ENCODE peak calls at places on chromosomes 4 and X, in five cellular contexts. One of them, this sample, is unnamed.

GRCh38 chr4:153218961-153219360 is 14.7 kb downstream of the TRIM2 start:
- DNase-seq in H1: no peak
- DNase-seq in breast epithelium: no peak
- DNase-seq in A549: no peak
- DNase-seq in uterus: no peak
- DNase-seq in this sample: no peak

GRCh38 chr4:141158219-141158618 is 24.9 kb upstream of the RNF150 start:
- DNase-seq in H1: no peak
- DNase-seq in breast epithelium: no peak
- DNase-seq in A549: peak
- DNase-seq in uterus: no peak
- DNase-seq in this sample: no peak

GRCh38 chrX:84168095-84168494 is 19.9 kb downstream of the RPS6KA6 start:
- DNase-seq in H1: no peak
- DNase-seq in breast epithelium: no peak
- DNase-seq in A549: peak
- DNase-seq in uterus: no peak
- DNase-seq in this sample: no peak

GRCh38 chr4:115219315-115219840 is 106.0 kb upstream of the NDST4 start:
- DNase-seq in H1: no peak
- DNase-seq in breast epithelium: no peak
- DNase-seq in A549: no peak
- DNase-seq in uterus: no peak
- DNase-seq in this sample: no peak

GRCh38 chr4:108172231-108172779 is 3.6 kb upstream of the LEF1 start:
- DNase-seq in H1: peak
- DNase-seq in breast epithelium: no peak
- DNase-seq in A549: no peak
- DNase-seq in uterus: no peak
- DNase-seq in this sample: no peak

GRCh38 chrX:103503163-103503852 is 16.0 kb downstream of the RAB40A start:
- DNase-seq in H1: no peak
- DNase-seq in breast epithelium: no peak
- DNase-seq in A549: no peak
- DNase-seq in uterus: no peak
- DNase-seq in this sample: no peak

GRCh38 chr4:181701911-181702310 is 541.3 kb upstream of the TENM3 start:
- DNase-seq in H1: no peak
- DNase-seq in breast epithelium: no peak
- DNase-seq in A549: no peak
- DNase-seq in uterus: no peak
- DNase-seq in this sample: no peak

GRCh38 chr4:142544014-142544413 is 302.1 kb downstream of the INPP4B start:
- DNase-seq in H1: no peak
- DNase-seq in breast epithelium: no peak
- DNase-seq in A549: no peak
- DNase-seq in uterus: no peak
- DNase-seq in this sample: no peak

GRCh38 chr4:183860726-183861125 is 44.4 kb upstream of the STOX2 start:
- DNase-seq in H1: no peak
- DNase-seq in breast epithelium: peak
- DNase-seq in A549: no peak
- DNase-seq in uterus: no peak
- DNase-seq in this sample: no peak

GRCh38 chr4:26916195-26916594 is 55.6 kb downstream of the STIM2 start:
- DNase-seq in H1: no peak
- DNase-seq in breast epithelium: no peak
- DNase-seq in A549: no peak
- DNase-seq in uterus: no peak
- DNase-seq in this sample: no peak

GRCh38 chr4:177596035-177596434 is 153.8 kb upstream of the AGA start:
- DNase-seq in H1: no peak
- DNase-seq in breast epithelium: no peak
- DNase-seq in A549: peak
- DNase-seq in uterus: no peak
- DNase-seq in this sample: peak

GRCh38 chr4:86970447-86971354 is 35.9 kb downstream of the AFF1 start:
- DNase-seq in H1: no peak
- DNase-seq in breast epithelium: no peak
- DNase-seq in A549: no peak
- DNase-seq in uterus: no peak
- DNase-seq in this sample: no peak

GRCh38 chrX:2500681-2501151 is at the start of the genes DHRSX and ZBED1:
- DNase-seq in H1: peak
- DNase-seq in breast epithelium: no peak
- DNase-seq in A549: peak
- DNase-seq in uterus: no peak
- DNase-seq in this sample: no peak

GRCh38 chr4:169620846-169621228 is 459 bp downstream of the CLCN3 start:
- DNase-seq in H1: no peak
- DNase-seq in breast epithelium: peak
- DNase-seq in A549: peak
- DNase-seq in uterus: no peak
- DNase-seq in this sample: peak

DNA sequence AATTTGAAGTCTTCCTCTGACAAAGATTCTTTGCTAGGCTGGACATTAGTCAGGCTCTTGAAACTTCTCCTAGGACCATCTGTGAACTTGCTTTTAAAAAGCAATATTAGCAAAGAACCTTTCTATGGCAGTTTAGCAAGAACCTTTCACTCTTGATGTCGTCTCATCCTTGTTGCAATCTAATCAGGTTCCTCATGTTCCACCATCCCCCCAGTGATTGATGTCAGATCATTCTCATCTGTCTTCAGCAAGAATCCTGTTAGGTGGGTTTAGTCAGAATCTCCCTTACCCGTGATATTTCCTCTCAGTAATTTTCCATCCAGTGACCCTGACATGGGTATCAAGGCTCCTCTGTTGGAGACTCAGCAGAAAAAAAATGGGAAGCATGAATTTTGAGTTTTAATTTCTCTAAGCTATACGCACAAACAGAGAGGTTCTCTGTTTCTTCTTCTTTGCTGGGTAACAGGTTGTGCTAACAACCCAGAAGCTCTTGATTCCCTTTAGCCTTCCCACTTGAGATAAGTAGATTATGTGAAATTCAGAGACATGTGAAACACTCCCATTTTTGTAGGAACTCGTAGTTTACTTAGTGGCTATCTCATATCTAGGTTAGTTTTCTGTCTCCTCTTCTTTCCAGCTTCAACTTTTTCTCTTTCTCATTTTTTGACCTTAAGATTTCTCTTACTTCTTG is 507.4 kb downstream of the C4orf33 start:
- DNase-seq in H1: no peak
- DNase-seq in breast epithelium: no peak
- DNase-seq in A549: no peak
- DNase-seq in uterus: no peak
- DNase-seq in this sample: no peak
- H3K4me3 ChIP-seq in H1: no peak
- H3K4me3 ChIP-seq in breast epithelium: no peak
- H3K4me3 ChIP-seq in A549: no peak
- H3K4me3 ChIP-seq in uterus: no peak
- H3K4me3 ChIP-seq in this sample: no peak

DNA sequence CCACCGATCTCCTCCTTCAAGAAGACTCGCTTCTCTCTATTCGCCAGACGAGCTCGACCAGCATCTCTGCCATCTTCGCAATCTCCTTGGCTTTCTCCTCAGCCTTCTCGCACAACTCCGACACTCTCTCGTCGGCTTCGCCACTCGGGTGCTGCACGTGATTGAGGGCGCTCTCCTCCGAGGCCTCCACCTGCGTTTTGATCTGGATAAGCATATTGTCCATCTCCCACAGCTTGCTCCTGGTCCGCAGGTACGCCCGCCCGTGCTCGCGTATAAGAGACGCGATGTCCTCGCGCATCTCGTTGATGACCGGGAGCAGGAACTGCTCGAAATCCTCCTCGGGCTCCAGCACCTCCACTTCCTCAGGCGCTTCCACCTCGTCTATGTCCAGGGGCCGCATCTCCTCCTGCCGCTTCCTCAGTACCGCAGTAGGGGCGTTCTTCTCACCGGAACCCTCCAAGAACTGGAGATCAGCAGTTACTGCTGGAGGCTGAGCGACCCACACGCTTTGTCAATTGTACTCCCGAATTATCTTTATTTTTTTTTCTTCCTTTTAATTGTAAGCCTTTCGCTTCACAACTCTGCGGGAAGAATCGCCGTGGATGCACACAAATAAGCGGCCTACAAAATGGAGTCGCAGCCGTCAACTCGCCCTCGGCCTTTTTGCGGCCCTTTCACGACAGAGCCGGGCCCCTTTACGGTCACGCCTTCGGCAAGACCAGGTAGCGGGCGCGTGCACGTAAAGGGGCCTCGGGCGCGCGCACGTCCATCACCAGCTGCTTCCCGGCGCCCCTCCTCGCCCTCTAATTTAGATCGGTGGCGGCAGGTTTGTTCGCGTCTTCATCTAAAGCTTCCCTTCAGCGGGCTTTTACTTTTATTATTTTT is at the start of gene MRFAP1L1:
- DNase-seq in H1: peak
- DNase-seq in breast epithelium: peak
- DNase-seq in A549: peak
- DNase-seq in uterus: peak
- DNase-seq in this sample: peak
- TF ChIP-seq POLR2A in H1: peak
- TF ChIP-seq POLR2A in breast epithelium: peak
- TF ChIP-seq POLR2A in A549: peak
- TF ChIP-seq POLR2A in uterus: no peak
- TF ChIP-seq POLR2A in this sample: no peak

GRCh38 chrX:12138366-12139313 is at the start of gene FRMPD4:
- DNase-seq in H1: peak
- DNase-seq in breast epithelium: no peak
- DNase-seq in A549: peak
- DNase-seq in uterus: no peak
- DNase-seq in this sample: no peak
- H3K4me3 ChIP-seq in H1: peak
- H3K4me3 ChIP-seq in breast epithelium: peak
- H3K4me3 ChIP-seq in A549: peak
- H3K4me3 ChIP-seq in uterus: no peak
- H3K4me3 ChIP-seq in this sample: no peak

GRCh38 chrX:149940015-149940716 is 1.9 kb upstream of the EOLA2 start:
- DNase-seq in H1: peak
- DNase-seq in breast epithelium: peak
- DNase-seq in A549: peak
- DNase-seq in uterus: peak
- DNase-seq in this sample: peak

GRCh38 chrX:149937881-149938426 is 337 bp downstream of the EOLA2 start:
- DNase-seq in H1: no peak
- DNase-seq in breast epithelium: peak
- DNase-seq in A549: peak
- DNase-seq in uterus: no peak
- DNase-seq in this sample: peak

GRCh38 chrX:149939271-149940014 is 1.2 kb upstream of the EOLA2 start:
- DNase-seq in H1: peak
- DNase-seq in breast epithelium: peak
- DNase-seq in A549: peak
- DNase-seq in uterus: peak
- DNase-seq in this sample: peak

DNA sequence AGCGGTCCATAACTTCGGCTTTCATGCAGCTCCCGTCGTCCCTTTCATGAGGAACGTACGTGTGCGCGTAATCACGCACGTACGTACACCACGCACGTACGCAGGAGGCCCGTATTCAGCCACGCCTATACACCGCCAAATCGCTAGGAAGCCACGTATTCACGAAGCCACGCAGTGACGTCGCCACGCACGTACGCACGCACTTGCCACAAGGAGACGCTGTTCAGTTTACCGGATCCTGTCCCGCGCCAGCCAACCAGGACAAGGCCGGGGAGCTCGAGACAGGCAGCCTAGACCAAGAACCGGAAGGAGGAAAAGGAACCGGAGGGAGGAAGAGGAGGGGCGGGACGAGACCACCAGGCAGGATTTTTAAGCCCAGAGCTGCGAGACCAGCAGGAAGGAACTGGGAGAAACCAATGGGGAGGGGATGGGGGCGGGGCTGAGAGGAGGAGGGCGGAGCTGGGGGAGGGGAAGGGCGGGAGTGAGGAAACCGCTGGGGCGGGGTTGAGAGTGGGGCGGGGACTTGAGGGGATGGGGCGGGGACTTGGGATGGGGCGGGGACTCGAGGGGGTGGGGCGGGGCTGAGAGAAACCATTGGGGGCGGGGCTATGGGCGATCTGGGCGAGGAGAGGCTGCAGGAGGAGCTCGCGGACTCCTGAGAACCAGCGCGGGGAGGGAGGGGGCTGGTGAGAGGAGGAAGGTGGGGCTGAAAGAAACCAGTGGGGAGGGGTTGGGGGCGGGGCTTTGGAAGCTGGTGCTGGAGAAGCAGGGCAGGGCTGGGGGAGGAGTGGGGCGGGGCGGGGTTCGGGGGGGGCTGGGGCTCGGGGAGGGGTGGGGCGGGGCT is at the start of gene EOLA2:
- DNase-seq in H1: peak
- DNase-seq in breast epithelium: peak
- DNase-seq in A549: peak
- DNase-seq in uterus: peak
- DNase-seq in this sample: peak
- TF ChIP-seq POLR2A in H1: no peak
- TF ChIP-seq POLR2A in breast epithelium: peak
- TF ChIP-seq POLR2A in A549: peak
- TF ChIP-seq POLR2A in uterus: peak
- TF ChIP-seq POLR2A in this sample: no peak

GRCh38 chrX:78655642-78656041 is 3.5 kb downstream of the RTL3 start:
- DNase-seq in H1: no peak
- DNase-seq in breast epithelium: no peak
- DNase-seq in A549: no peak
- DNase-seq in uterus: no peak
- DNase-seq in this sample: no peak

GRCh38 chrX:78652971-78653822 is 5.9 kb downstream of the RTL3 start:
- DNase-seq in H1: no peak
- DNase-seq in breast epithelium: no peak
- DNase-seq in A549: peak
- DNase-seq in uterus: no peak
- DNase-seq in this sample: no peak

DNA sequence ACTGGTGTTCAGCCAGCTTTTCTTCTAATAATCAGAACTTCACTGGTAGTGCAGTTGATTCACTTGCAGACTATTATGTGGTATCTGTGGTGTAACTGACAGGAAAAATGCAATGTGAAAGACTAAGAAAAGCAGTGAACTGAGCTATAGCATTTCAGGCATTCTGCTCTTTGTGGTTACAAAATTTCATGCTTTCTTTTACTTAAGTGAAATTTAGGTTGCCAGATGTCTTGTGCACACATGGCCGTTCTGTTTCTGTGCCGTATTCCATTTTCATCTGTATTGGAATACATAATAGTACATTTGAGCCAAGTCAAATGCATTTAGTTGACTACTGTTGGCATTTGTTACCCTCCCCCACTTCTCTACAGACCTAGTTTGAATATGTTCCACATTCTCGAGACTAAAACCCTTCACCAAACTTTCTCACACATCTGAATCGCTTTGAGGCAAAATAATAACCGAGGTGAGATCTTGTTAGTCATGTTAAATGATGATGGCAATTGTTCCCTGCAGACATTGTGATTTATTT is 8.2 kb downstream of the RTL3 start:
- DNase-seq in H1: no peak
- DNase-seq in breast epithelium: no peak
- DNase-seq in A549: no peak
- DNase-seq in uterus: no peak
- DNase-seq in this sample: no peak
- H3K4me3 ChIP-seq in H1: no peak
- H3K4me3 ChIP-seq in breast epithelium: no peak
- H3K4me3 ChIP-seq in A549: no peak
- H3K4me3 ChIP-seq in uterus: no peak
- H3K4me3 ChIP-seq in this sample: no peak

GRCh38 chr4:76753814-76754213 is 144.1 kb downstream of the SOWAHB start:
- DNase-seq in H1: no peak
- DNase-seq in breast epithelium: no peak
- DNase-seq in A549: no peak
- DNase-seq in uterus: no peak
- DNase-seq in this sample: no peak
- TF ChIP-seq POLR2A in H1: no peak
- TF ChIP-seq POLR2A in breast epithelium: no peak
- TF ChIP-seq POLR2A in A549: no peak
- TF ChIP-seq POLR2A in uterus: no peak
- TF ChIP-seq POLR2A in this sample: no peak

This sample was measured in lower leg skin.